ENCODE peak calls at places on chromosomes 2 and 18, in four cellular contexts. C is hepatic stellate cell, F is ascending aorta, Y is AG09309. A is an unnamed sample.

GRCh38 chr2:156784034-156784433 is 347.9 kb downstream of the GPD2 start:
- DNase-seq in C (no peak), F (no peak), Y (no peak), A (no peak)

GRCh38 chr2:156430978-156431358 is 5.2 kb upstream of the GPD2 start:
- DNase-seq in C (peak), F (no peak), Y (no peak), A (no peak)

GRCh38 chr2:222993920-222994650 is 57.9 kb upstream of the KCNE4 start:
- DNase-seq in C (peak), F (peak), Y (peak), A (no peak)

GRCh38 chr2:30410217-30410616 is 36.8 kb upstream of the LCLAT1 start:
- DNase-seq in C (no peak), F (no peak), Y (no peak), A (no peak)

GRCh38 chr2:10935953-10936942 is 24.5 kb downstream of the KCNF1 start:
- DNase-seq in C (peak), F (no peak), Y (peak), A (peak)

GRCh38 chr2:98717625-98718024 is 13.3 kb downstream of the MGAT4A start:
- DNase-seq in C (no peak), F (no peak), Y (no peak), A (no peak)

GRCh38 chr2:31525876-31526275 is 54.9 kb downstream of the SRD5A2 start:
- DNase-seq in C (no peak), F (no peak), Y (no peak), A (no peak)

GRCh38 chr2:162301151-162301804 is 17.2 kb downstream of the IFIH1 start:
- DNase-seq in C (no peak), F (no peak), Y (no peak), A (no peak)

GRCh38 chr18:68263481-68263880 is 451.4 kb downstream of the TMX3 start:
- DNase-seq in C (no peak), F (no peak), Y (peak), A (no peak)

A was measured in Panc1.